ENCODE peak calls at places on chromosomes 6 and 20, in five cellular contexts. O is GM12864, I is mesothelial cell of epicardium, G is kidney tubule cell, F is T follicular helper cell. T is an unnamed sample.

GRCh38 chr6:157304840-157305675 is 18.3 kb downstream of the TMEM242 start:
- DNase-seq in O (no peak), I (no peak), G (peak), F (no peak), T (peak)

GRCh38 chr6:126804255-126805064 is 314.0 kb upstream of the RSPO3 start:
- DNase-seq in O (peak), I (no peak), G (peak), F (no peak), T (no peak)

GRCh38 chr20:33803921-33804337 is 7.2 kb upstream of the CHMP4B start:
- DNase-seq in O (no peak), I (no peak), G (peak), F (no peak), T (no peak)

GRCh38 chr6:30136570-30137286 is 788 bp downstream of the TRIM40 start:
- DNase-seq in O (no peak), I (no peak), G (no peak), F (no peak), T (no peak)

GRCh38 chr6:142377112-142377848 is 75.5 kb downstream of the ADGRG6 start:
- DNase-seq in O (no peak), I (peak), G (peak), F (no peak), T (peak)

GRCh38 chr20:4973330-4974097 is 27.8 kb downstream of the SLC23A2 start:
- DNase-seq in O (peak), I (no peak), G (peak), F (no peak), T (peak)

GRCh38 chr6:45376310-45377040 is 1.3 kb downstream of the SUPT3H start:
- DNase-seq in O (no peak), I (no peak), G (peak), F (no peak), T (no peak)

GRCh38 chr20:45193331-45193730 is 13.5 kb upstream of the SEMG1 start:
- DNase-seq in O (no peak), I (no peak), G (no peak), F (no peak), T (no peak)

GRCh38 chr6:133170602-133171001 is 70.6 kb upstream of the EYA4 start:
- DNase-seq in O (no peak), I (no peak), G (peak), F (no peak), T (no peak)

GRCh38 chr20:59174975-59175374 is 11.4 kb downstream of the ZNF831 start:
- DNase-seq in O (no peak), I (no peak), G (no peak), F (no peak), T (no peak)

GRCh38 chr6:168514216-168514615 is 73.2 kb downstream of the SMOC2 start:
- DNase-seq in O (no peak), I (no peak), G (peak), F (no peak), T (peak)

GRCh38 chr6:19795211-19795610 is 42.0 kb upstream of the ID4 start:
- DNase-seq in O (no peak), I (no peak), G (peak), F (no peak), T (no peak)

GRCh38 chr6:110949679-110950285 is 8.7 kb upstream of the GTF3C6 start:
- DNase-seq in O (no peak), I (no peak), G (no peak), F (no peak), T (no peak)

GRCh38 chr6:134537146-134537555 is 219.2 kb upstream of the SGK1 start:
- DNase-seq in O (no peak), I (no peak), G (peak), F (no peak), T (no peak)

GRCh38 chr6:22838346-22838745 is 269.0 kb downstream of the HDGFL1 start:
- DNase-seq in O (no peak), I (no peak), G (no peak), F (no peak), T (no peak)

GRCh38 chr20:41061155-41061554 is 32.5 kb downstream of the TOP1 start:
- DNase-seq in O (no peak), I (no peak), G (no peak), F (no peak), T (no peak)

GRCh38 chr20:51946581-51946980 is 144.3 kb upstream of the SALL4 start:
- DNase-seq in O (no peak), I (no peak), G (no peak), F (no peak), T (no peak)